ENCODE peak calls at places on chromosomes 11 and 22, in seven cellular contexts. One of them, this sample, is unnamed.

GRCh38 chr11:119310682-119311052 is 6.3 kb downstream of the MCAM start:
- DNase-seq in fibroblast of lung: no peak
- DNase-seq in GM23338: no peak
- DNase-seq in tibial nerve: no peak
- DNase-seq in AG04450: no peak
- DNase-seq in cardiac muscle cell: no peak
- DNase-seq in mammary epithelial cell: no peak
- DNase-seq in this sample: no peak

GRCh38 chr11:75468534-75469340 is 35.7 kb upstream of the KLHL35 start:
- DNase-seq in fibroblast of lung: peak
- DNase-seq in GM23338: no peak
- DNase-seq in tibial nerve: peak
- DNase-seq in AG04450: peak
- DNase-seq in cardiac muscle cell: no peak
- DNase-seq in mammary epithelial cell: no peak
- DNase-seq in this sample: peak

GRCh38 chr22:17910561-17911311 is 113.6 kb downstream of the MICAL3 start:
- DNase-seq in fibroblast of lung: peak
- DNase-seq in GM23338: peak
- DNase-seq in tibial nerve: no peak
- DNase-seq in AG04450: peak
- DNase-seq in cardiac muscle cell: peak
- DNase-seq in mammary epithelial cell: peak
- DNase-seq in this sample: peak

GRCh38 chr22:23207786-23208325 is 27.5 kb downstream of the BCR start:
- DNase-seq in fibroblast of lung: no peak
- DNase-seq in GM23338: no peak
- DNase-seq in tibial nerve: no peak
- DNase-seq in AG04450: no peak
- DNase-seq in cardiac muscle cell: no peak
- DNase-seq in mammary epithelial cell: no peak
- DNase-seq in this sample: no peak

GRCh38 chr11:74072721-74073120 is 63.8 kb upstream of the UCP3 start:
- DNase-seq in fibroblast of lung: no peak
- DNase-seq in GM23338: no peak
- DNase-seq in tibial nerve: no peak
- DNase-seq in AG04450: no peak
- DNase-seq in cardiac muscle cell: no peak
- DNase-seq in mammary epithelial cell: no peak
- DNase-seq in this sample: no peak

GRCh38 chr22:50621948-50622722 is 5.8 kb downstream of the ARSA start:
- DNase-seq in fibroblast of lung: no peak
- DNase-seq in GM23338: no peak
- DNase-seq in tibial nerve: no peak
- DNase-seq in AG04450: no peak
- DNase-seq in cardiac muscle cell: no peak
- DNase-seq in mammary epithelial cell: peak
- DNase-seq in this sample: no peak

GRCh38 chr11:120281161-120281795 is 41.3 kb downstream of the POU2F3 start:
- DNase-seq in fibroblast of lung: no peak
- DNase-seq in GM23338: no peak
- DNase-seq in tibial nerve: no peak
- DNase-seq in AG04450: no peak
- DNase-seq in cardiac muscle cell: peak
- DNase-seq in mammary epithelial cell: no peak
- DNase-seq in this sample: no peak

GRCh38 chr11:76835928-76836612 is 24.6 kb upstream of the ACER3 start:
- DNase-seq in fibroblast of lung: peak
- DNase-seq in GM23338: no peak
- DNase-seq in tibial nerve: no peak
- DNase-seq in AG04450: peak
- DNase-seq in cardiac muscle cell: no peak
- DNase-seq in mammary epithelial cell: no peak
- DNase-seq in this sample: no peak

GRCh38 chr22:50531546-50532352 is 1.9 kb upstream of the TYMP start:
- DNase-seq in fibroblast of lung: peak
- DNase-seq in GM23338: peak
- DNase-seq in tibial nerve: peak
- DNase-seq in AG04450: no peak
- DNase-seq in cardiac muscle cell: peak
- DNase-seq in mammary epithelial cell: no peak
- DNase-seq in this sample: peak

DNA sequence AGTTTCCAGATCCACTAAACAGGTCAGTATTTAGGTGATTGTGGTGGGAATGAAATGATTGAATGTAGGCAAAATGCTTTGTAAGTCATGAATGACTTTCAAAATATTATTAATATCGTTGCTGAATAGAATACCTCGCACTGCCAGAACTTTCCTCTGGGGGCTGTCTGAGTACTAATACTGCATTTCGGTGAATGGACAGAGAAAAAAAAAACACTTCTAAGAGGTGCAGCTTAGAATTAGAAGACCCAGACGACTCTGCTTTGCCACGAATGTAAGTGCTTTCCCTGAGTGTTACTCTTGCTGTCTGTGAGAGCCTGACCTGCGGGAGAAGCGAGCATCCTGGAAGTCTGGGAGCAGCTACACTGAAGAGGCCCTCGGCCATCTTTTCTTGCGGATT is 95.0 kb downstream of the SCN3B start:
- DNase-seq in fibroblast of lung: peak
- DNase-seq in GM23338: no peak
- DNase-seq in tibial nerve: no peak
- DNase-seq in AG04450: no peak
- DNase-seq in cardiac muscle cell: no peak
- DNase-seq in mammary epithelial cell: no peak
- DNase-seq in this sample: peak
- TF ChIP-seq CTCF in fibroblast of lung: peak
- TF ChIP-seq CTCF in GM23338: no peak
- TF ChIP-seq CTCF in tibial nerve: peak
- TF ChIP-seq CTCF in AG04450: peak
- TF ChIP-seq CTCF in cardiac muscle cell: peak
- TF ChIP-seq CTCF in mammary epithelial cell: no peak
- TF ChIP-seq CTCF in this sample: peak

GRCh38 chr11:94946812-94947211 is 26.5 kb downstream of the CWC15 start:
- DNase-seq in fibroblast of lung: no peak
- DNase-seq in GM23338: no peak
- DNase-seq in tibial nerve: no peak
- DNase-seq in AG04450: no peak
- DNase-seq in cardiac muscle cell: no peak
- DNase-seq in mammary epithelial cell: no peak
- DNase-seq in this sample: no peak

DNA sequence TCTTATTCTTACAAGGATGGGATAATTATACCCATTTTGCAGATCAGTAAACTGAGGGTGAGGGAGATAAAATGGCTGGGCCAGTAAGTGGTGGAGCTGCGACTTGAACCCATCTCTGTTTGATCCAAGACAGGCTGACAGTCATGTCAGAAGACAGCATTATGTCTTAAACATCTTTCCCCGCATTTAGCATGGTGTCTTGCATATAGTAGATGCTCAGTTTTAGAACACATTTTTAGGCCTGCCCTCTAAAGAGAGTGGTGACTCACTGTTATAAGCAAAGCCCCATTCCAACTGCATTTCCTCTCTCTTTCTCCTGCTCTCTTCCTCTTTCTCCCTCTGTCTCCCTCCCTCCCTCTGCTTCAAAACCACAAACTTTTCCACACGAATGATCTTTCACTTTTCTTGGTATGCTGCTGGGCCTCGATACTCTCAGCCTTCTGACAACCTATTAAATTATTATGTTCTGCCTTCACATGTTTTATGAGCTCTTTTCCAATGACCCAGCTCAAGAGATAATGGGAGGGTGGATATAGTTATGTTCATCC is 25.2 kb downstream of the CWC15 start:
- DNase-seq in fibroblast of lung: peak
- DNase-seq in GM23338: no peak
- DNase-seq in tibial nerve: no peak
- DNase-seq in AG04450: no peak
- DNase-seq in cardiac muscle cell: no peak
- DNase-seq in mammary epithelial cell: peak
- DNase-seq in this sample: no peak
- H3K27ac ChIP-seq in fibroblast of lung: peak
- H3K27ac ChIP-seq in GM23338: no peak
- H3K27ac ChIP-seq in tibial nerve: no peak
- H3K27ac ChIP-seq in AG04450: peak
- H3K27ac ChIP-seq in cardiac muscle cell: no peak
- H3K27ac ChIP-seq in mammary epithelial cell: no peak
- H3K27ac ChIP-seq in this sample: peak

GRCh38 chr22:41919357-41920224 is 4.7 kb upstream of the SHISA8 start:
- DNase-seq in fibroblast of lung: peak
- DNase-seq in GM23338: peak
- DNase-seq in tibial nerve: no peak
- DNase-seq in AG04450: no peak
- DNase-seq in cardiac muscle cell: peak
- DNase-seq in mammary epithelial cell: no peak
- DNase-seq in this sample: peak
- H3K4me3 ChIP-seq in fibroblast of lung: peak
- H3K4me3 ChIP-seq in GM23338: peak
- H3K4me3 ChIP-seq in tibial nerve: peak
- H3K4me3 ChIP-seq in AG04450: peak
- H3K4me3 ChIP-seq in cardiac muscle cell: peak
- H3K4me3 ChIP-seq in mammary epithelial cell: peak
- H3K4me3 ChIP-seq in this sample: peak

GRCh38 chr11:8830641-8831040 is 80.3 kb upstream of the AKIP1 start:
- DNase-seq in fibroblast of lung: no peak
- DNase-seq in GM23338: no peak
- DNase-seq in tibial nerve: no peak
- DNase-seq in AG04450: no peak
- DNase-seq in cardiac muscle cell: no peak
- DNase-seq in mammary epithelial cell: no peak
- DNase-seq in this sample: no peak

GRCh38 chr11:8832571-8833260 is 78.3 kb upstream of the AKIP1 start:
- DNase-seq in fibroblast of lung: peak
- DNase-seq in GM23338: peak
- DNase-seq in tibial nerve: no peak
- DNase-seq in AG04450: peak
- DNase-seq in cardiac muscle cell: no peak
- DNase-seq in mammary epithelial cell: peak
- DNase-seq in this sample: no peak

GRCh38 chr11:8833568-8834275 is 77.3 kb upstream of the AKIP1 start:
- DNase-seq in fibroblast of lung: peak
- DNase-seq in GM23338: peak
- DNase-seq in tibial nerve: no peak
- DNase-seq in AG04450: no peak
- DNase-seq in cardiac muscle cell: no peak
- DNase-seq in mammary epithelial cell: peak
- DNase-seq in this sample: no peak

GRCh38 chr11:8831861-8832260 is 79.1 kb upstream of the AKIP1 start:
- DNase-seq in fibroblast of lung: no peak
- DNase-seq in GM23338: no peak
- DNase-seq in tibial nerve: no peak
- DNase-seq in AG04450: no peak
- DNase-seq in cardiac muscle cell: no peak
- DNase-seq in mammary epithelial cell: no peak
- DNase-seq in this sample: no peak

GRCh38 chr11:8834379-8834778 is 76.6 kb upstream of the AKIP1 start:
- DNase-seq in fibroblast of lung: peak
- DNase-seq in GM23338: peak
- DNase-seq in tibial nerve: no peak
- DNase-seq in AG04450: no peak
- DNase-seq in cardiac muscle cell: no peak
- DNase-seq in mammary epithelial cell: no peak
- DNase-seq in this sample: no peak
- TF ChIP-seq CTCF in fibroblast of lung: peak
- TF ChIP-seq CTCF in GM23338: peak
- TF ChIP-seq CTCF in tibial nerve: no peak
- TF ChIP-seq CTCF in AG04450: no peak
- TF ChIP-seq CTCF in cardiac muscle cell: no peak
- TF ChIP-seq CTCF in mammary epithelial cell: no peak
- TF ChIP-seq CTCF in this sample: peak

DNA sequence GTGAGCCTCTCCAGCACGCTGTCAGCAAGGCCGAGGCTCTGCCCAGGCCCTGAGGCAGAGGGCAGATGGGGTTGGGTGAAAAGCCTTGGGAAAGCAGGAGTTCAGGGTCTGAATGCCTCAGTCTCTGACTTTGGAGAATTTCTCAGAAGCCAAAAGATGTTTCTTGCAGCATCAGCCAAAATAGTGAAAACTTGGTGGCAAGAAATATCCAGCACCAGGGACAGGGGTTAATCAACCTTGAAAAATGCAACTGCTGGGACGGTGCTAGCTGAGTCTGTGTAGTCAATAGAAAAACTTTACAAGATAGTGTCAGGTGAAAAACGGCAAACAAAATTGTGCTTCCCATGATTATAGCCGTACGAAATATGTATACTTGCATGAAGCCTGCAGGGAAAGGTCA is 1.4 kb upstream of the ABCC8 start:
- DNase-seq in fibroblast of lung: no peak
- DNase-seq in GM23338: peak
- DNase-seq in tibial nerve: no peak
- DNase-seq in AG04450: no peak
- DNase-seq in cardiac muscle cell: peak
- DNase-seq in mammary epithelial cell: no peak
- DNase-seq in this sample: no peak
- H3K27ac ChIP-seq in fibroblast of lung: no peak
- H3K27ac ChIP-seq in GM23338: no peak
- H3K27ac ChIP-seq in tibial nerve: no peak
- H3K27ac ChIP-seq in AG04450: no peak
- H3K27ac ChIP-seq in cardiac muscle cell: no peak
- H3K27ac ChIP-seq in mammary epithelial cell: no peak
- H3K27ac ChIP-seq in this sample: no peak

This sample was measured in brain microvascular endothelial cell.